ENCODE peak calls at places on chromosomes 7 and 10, in seven cellular contexts. F is choroid plexus epithelial cell; K is suprapubic skin; S is cardiac muscle cell; G is testis; I is GM23338; U is naive thymus-derived CD4-positive, alpha-beta T cell. Y is an unnamed sample.

GRCh38 chr7:8113184-8113583 is 144.6 kb downstream of the GLCCI1 start:
- DNase-seq in U (no peak), S (no peak), F (no peak), I (no peak), K (no peak), G (no peak), Y (no peak)

GRCh38 chr7:77933394-77933793 is 134.8 kb downstream of the PHTF2 start:
- DNase-seq in F (peak; percentile 39), I (no peak), U (no peak), G (no peak), K (no peak), S (no peak), Y (no peak)

GRCh38 chr7:148334959-148335577 is 255.5 kb upstream of the C7orf33 start:
- DNase-seq in S (no peak), G (no peak), F (peak; percentile 50), U (no peak), K (no peak), I (no peak), Y (no peak)

GRCh38 chr10:44824607-44825006 is 86.5 kb upstream of the TMEM72 start:
- DNase-seq in S (no peak), K (no peak), F (no peak), I (no peak), U (no peak), G (no peak), Y (no peak)

GRCh38 chr7:132501956-132502355 is 74.3 kb downstream of the PLXNA4 start:
- DNase-seq in I (no peak), U (no peak), F (no peak), K (no peak), G (no peak), S (no peak), Y (no peak)

GRCh38 chr7:14191686-14192098 is 202.2 kb upstream of the ETV1 start:
- DNase-seq in F (peak; percentile 46), S (no peak), K (no peak), U (no peak), I (no peak), G (no peak), Y (no peak)

GRCh38 chr7:75937958-75938786 is 23.2 kb downstream of the POR start:
- DNase-seq in F (peak; percentile 87), I (no peak), G (peak; percentile 73), K (peak; percentile 88), U (no peak), S (no peak), Y (peak; percentile 78)

GRCh38 chr7:157653827-157654207 is 317.0 kb downstream of the DNAJB6 start:
- DNase-seq in S (no peak), K (no peak), G (no peak), U (no peak), I (no peak), F (no peak), Y (no peak)

GRCh38 chr7:142796501-142797341 is 26.0 kb downstream of the PRSS2 start:
- DNase-seq in S (peak; percentile 47), I (peak; percentile 49), G (no peak), F (no peak), K (no peak), U (peak; percentile 45), Y (peak; percentile 69)

GRCh38 chr7:21507627-21508343 is 35.1 kb upstream of the DNAH11 start:
- DNase-seq in I (peak; percentile 84), G (peak; percentile 59), K (no peak), U (peak; percentile 18), S (peak; percentile 58), F (peak; percentile 71), Y (no peak)

GRCh38 chr10:5043716-5044115 is 40.1 kb upstream of the AKR1C2 start:
- DNase-seq in F (peak; percentile 85), K (no peak), U (no peak), G (no peak), S (no peak), I (no peak), Y (no peak)

GRCh38 chr10:114879541-114880158 is 58.1 kb downstream of the FHIP2A start:
- DNase-seq in S (peak; percentile 52), G (peak; percentile 46), F (peak; percentile 61), I (peak; percentile 75), U (peak; percentile 12), K (no peak), Y (no peak)

GRCh38 chr7:47968852-47969774 is 10.3 kb downstream of the HUS1 start:
- DNase-seq in K (no peak), U (peak; percentile 47), I (peak; percentile 85), F (peak; percentile 86), S (peak; percentile 81), G (peak; percentile 78), Y (no peak)

GRCh38 chr7:141231018-141231792 is 157.3 kb downstream of the TMEM178B start:
- DNase-seq in I (peak; percentile 68), G (peak; percentile 71), K (peak; percentile 37), F (peak; percentile 64), S (peak; percentile 42), U (no peak), Y (no peak)

GRCh38 chr7:13091974-13092707 is 404.7 kb downstream of the ARL4A start:
- DNase-seq in K (no peak), S (no peak), F (peak; percentile 67), G (no peak), I (no peak), U (no peak), Y (no peak)

GRCh38 chr7:17131060-17131345 is 167.4 kb upstream of the AHR start:
- DNase-seq in S (peak; percentile 6), F (peak; percentile 55), K (no peak), I (no peak), U (no peak), G (no peak), Y (no peak)

DNA sequence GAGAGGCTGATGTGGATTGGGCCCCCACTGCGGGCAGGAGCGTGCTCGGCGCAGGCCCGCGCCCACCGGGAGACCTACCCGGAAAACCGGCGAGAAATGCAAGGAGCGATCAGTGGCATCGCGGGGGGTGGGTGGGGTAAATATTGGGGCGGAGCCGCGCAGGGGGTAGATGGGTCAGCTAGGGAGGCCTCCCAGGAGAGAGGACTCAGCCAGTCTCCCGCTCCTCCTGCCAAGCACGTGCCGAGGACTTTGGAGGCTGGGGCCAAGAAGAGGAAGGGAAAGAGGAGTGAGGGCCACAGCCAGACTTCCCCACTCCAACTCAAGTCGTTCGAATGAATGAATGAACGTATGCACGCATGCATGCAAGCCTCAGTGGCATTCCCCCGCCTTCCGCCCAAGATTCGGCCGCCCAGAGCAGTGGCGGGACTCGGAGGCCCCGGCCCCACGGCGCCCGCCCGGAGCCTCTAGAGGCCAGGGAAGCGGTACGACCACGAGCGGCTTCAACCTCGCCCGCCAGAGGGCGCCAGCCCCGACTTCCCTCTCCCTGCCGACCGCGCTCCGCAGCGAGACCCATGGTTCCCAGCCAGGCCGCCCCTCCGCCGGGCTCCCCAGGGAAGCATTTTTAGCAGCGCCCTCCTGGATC is 3.6 kb downstream of the NPM3 start:
- DNase-seq in K (peak; percentile 91), G (peak; percentile 88), I (peak; percentile 87), F (peak; percentile 67), U (peak; percentile 80), S (peak; percentile 91), Y (peak; percentile 83)
- H3K4me3 ChIP-seq in K (peak overlapping the region; percentile 50), G (no peak overlapping the region), I (peak overlapping the region; percentile 78), F (peak overlapping the region; percentile 49), U (peak overlapping the region; percentile 64), S (peak overlapping the region; percentile 29), Y (peak overlapping the region; percentile 70)

GRCh38 chr7:150337659-150338081 is 3.8 kb downstream of the RARRES2 start:
- DNase-seq in U (no peak), S (no peak), K (no peak), F (no peak), I (no peak), G (no peak), Y (no peak)

GRCh38 chr7:150337179-150337578 is 4.2 kb downstream of the RARRES2 start:
- DNase-seq in F (no peak), S (no peak), G (no peak), K (no peak), I (no peak), U (no peak), Y (no peak)

GRCh38 chr7:150335774-150336112 is 5.7 kb downstream of the RARRES2 start:
- DNase-seq in K (no peak), G (no peak), F (no peak), S (no peak), I (no peak), U (no peak), Y (no peak)

GRCh38 chr7:150335101-150335773 is 6.2 kb downstream of the RARRES2 start:
- DNase-seq in F (peak; percentile 77), U (no peak), S (no peak), I (peak; percentile 88), G (no peak), K (no peak), Y (no peak)

DNA sequence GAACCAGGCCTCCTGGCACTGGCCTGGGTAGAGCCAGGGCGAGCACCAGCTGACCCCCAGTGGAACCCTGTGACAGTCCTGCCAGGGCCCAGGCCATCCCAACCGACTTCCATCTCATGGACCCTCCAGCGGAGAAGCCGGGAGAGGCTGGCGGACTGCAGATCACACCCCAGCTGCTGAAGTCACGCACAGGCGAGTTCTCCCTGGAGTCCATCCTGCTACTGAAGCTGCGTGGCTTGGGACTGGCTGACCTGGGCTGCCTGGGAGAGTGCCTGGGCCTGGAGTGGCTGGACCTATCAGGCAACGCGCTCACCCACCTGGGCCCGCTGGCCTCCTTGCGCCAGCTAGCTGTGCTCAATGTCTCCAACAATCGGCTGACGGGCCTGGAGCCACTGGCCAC is 4.7 kb downstream of the RARRES2 start:
- DNase-seq in U (no peak), F (no peak), K (no peak), G (no peak), I (no peak), S (no peak), Y (no peak)
- H3K4me3 ChIP-seq in U (no peak overlapping the region), F (no peak overlapping the region), K (no peak overlapping the region), G (no peak overlapping the region), I (no peak overlapping the region), S (no peak overlapping the region), Y (no peak overlapping the region)

GRCh38 chr10:24825551-24825950 is 101.9 kb upstream of the ARHGAP21 start:
- DNase-seq in F (peak; percentile 65), I (no peak), G (no peak), S (no peak), U (no peak), K (no peak), Y (no peak)
- H3K4me3 ChIP-seq in F (no peak overlapping the region), I (no peak overlapping the region), G (no peak overlapping the region), S (no peak overlapping the region), U (no peak overlapping the region), K (no peak overlapping the region), Y (no peak overlapping the region)

GRCh38 chr10:102781921-102782542 is 38.3 kb downstream of the WBP1L start:
- DNase-seq in S (no peak), I (no peak), K (no peak), G (no peak), F (peak; percentile 74), U (no peak), Y (no peak)

GRCh38 chr10:102779680-102780079 is 35.9 kb downstream of the WBP1L start:
- DNase-seq in I (no peak), G (no peak), F (peak; percentile 29), U (no peak), K (no peak), S (no peak), Y (no peak)

GRCh38 chr10:102781089-102781920 is 37.6 kb downstream of the WBP1L start:
- DNase-seq in F (peak; percentile 38), K (no peak), I (peak; percentile 52), G (no peak), U (no peak), S (peak; percentile 63), Y (no peak)

GRCh38 chr10:102778781-102779180 is 35.0 kb downstream of the WBP1L start:
- DNase-seq in K (no peak), S (no peak), F (no peak), I (no peak), U (no peak), G (no peak), Y (no peak)

DNA sequence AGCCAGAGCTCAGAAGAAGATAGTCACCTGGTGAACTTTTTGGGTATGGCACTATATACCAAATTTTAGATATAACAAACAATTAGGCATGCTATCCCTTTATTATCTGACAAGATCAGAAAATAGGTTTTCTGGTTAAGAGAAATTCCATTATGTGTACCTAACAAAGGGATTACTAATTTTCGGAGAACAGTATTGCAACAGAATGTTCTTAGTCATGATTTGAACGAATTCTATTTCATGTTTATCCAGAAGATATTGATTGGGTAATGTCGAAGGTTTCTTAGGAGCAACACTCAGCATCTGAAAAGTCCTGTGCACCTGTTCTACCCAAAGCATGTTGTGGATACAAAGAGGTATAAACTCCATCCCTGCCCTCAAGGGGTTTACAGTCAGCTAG is 36.5 kb downstream of the WBP1L start:
- DNase-seq in F (peak; percentile 74), G (no peak), U (no peak), K (no peak), S (no peak), I (no peak), Y (no peak)
- H3K4me3 ChIP-seq in F (no peak overlapping the region), G (no peak overlapping the region), U (no peak overlapping the region), K (no peak overlapping the region), S (no peak overlapping the region), I (no peak overlapping the region), Y (peak overlapping the region; percentile 55)

Y was measured in coronary artery.